ENCODE peak calls at places on chromosomes 13 and 19, in four cellular contexts. J, E, D and P are unnamed samples.

GRCh38 chr19:35295792-35296462 is 4.0 kb downstream of the MAG start:
- DNase-seq in J (no peak), E (no peak), D (no peak), P (no peak)

GRCh38 chr19:47444388-47444821 is 25.1 kb upstream of the MEIS3 start:
- DNase-seq in J (peak), E (no peak), D (no peak), P (peak)

GRCh38 chr13:79393564-79394249 is 12.3 kb downstream of the RBM26 start:
- DNase-seq in J (no peak), E (no peak), D (no peak), P (peak)

GRCh38 chr19:33558846-33559245 is 37.3 kb upstream of the PEPD start:
- DNase-seq in J (no peak), E (no peak), D (peak), P (no peak)

GRCh38 chr19:29663861-29664752 is 1.2 kb upstream of the PLEKHF1 start:
- DNase-seq in J (no peak), E (peak), D (peak), P (no peak)

GRCh38 chr19:18649371-18650047 is 12.7 kb downstream of the KLHL26 start:
- DNase-seq in J (peak), E (peak), D (peak), P (peak)

GRCh38 chr13:110617326-110618072 is 2.2 kb downstream of the NAXD start:
- DNase-seq in J (no peak), E (peak), D (peak), P (peak)

GRCh38 chr19:2135474-2136402 is 15.6 kb downstream of the AP3D1 start:
- DNase-seq in J (no peak), E (no peak), D (no peak), P (no peak)

GRCh38 chr13:79782541-79783216 is 301.7 kb downstream of the NDFIP2 start:
- DNase-seq in J (peak), E (peak), D (no peak), P (peak)

GRCh38 chr13:105442941-105443340 is 1092.5 kb downstream of the EFNB2 start:
- DNase-seq in J (no peak), E (peak), D (peak), P (peak)

GRCh38 chr19:20162821-20163220 is 4.2 kb upstream of the ZNF486 start:
- DNase-seq in J (no peak), E (no peak), D (no peak), P (no peak)

GRCh38 chr19:29311391-29311790 is 98.4 kb upstream of the UQCRFS1 start:
- DNase-seq in J (peak), E (no peak), D (no peak), P (no peak)

GRCh38 chr19:47797996-47798903 is 6.1 kb downstream of the TPRX1 start:
- DNase-seq in J (no peak), E (no peak), D (no peak), P (no peak)

GRCh38 chr13:28347456-28348371 is 147.2 kb downstream of the FLT1 start:
- DNase-seq in J (no peak), E (no peak), D (no peak), P (no peak)

GRCh38 chr13:94858856-94859811 is 146.8 kb upstream of the SOX21 start:
- DNase-seq in J (peak), E (peak), D (no peak), P (peak)

GRCh38 chr19:5891938-5892771 is 11.4 kb downstream of the NDUFA11 start:
- DNase-seq in J (peak), E (peak), D (peak), P (peak)

GRCh38 chr13:110233181-110233641 is 73.7 kb downstream of the COL4A1 start:
- DNase-seq in J (no peak), E (peak), D (peak), P (no peak)

GRCh38 chr13:51797664-51798488 is 6.1 kb downstream of the DHRS12 start:
- DNase-seq in J (peak), E (peak), D (peak), P (peak)

GRCh38 chr13:81442904-81443303 is 1102.0 kb upstream of the SPRY2 start:
- DNase-seq in J (no peak), E (no peak), D (no peak), P (no peak)

GRCh38 chr19:32230441-32230840 is 115.0 kb upstream of the ZNF507 start:
- DNase-seq in J (no peak), E (no peak), D (no peak), P (no peak)

GRCh38 chr19:42450314-42450934 is 7.7 kb upstream of the CXCL17 start:
- DNase-seq in J (peak), E (peak), D (peak), P (peak)

GRCh38 chr19:33640773-33641172 is 19.0 kb downstream of the CHST8 start:
- DNase-seq in J (no peak), E (no peak), D (no peak), P (no peak)

GRCh38 chr19:47699360-47699917 is 13.8 kb upstream of the EHD2 start:
- DNase-seq in J (peak), E (peak), D (peak), P (peak)

GRCh38 chr13:112062619-112063308 is 4.2 kb upstream of the SOX1 start:
- DNase-seq in J (peak), E (no peak), D (no peak), P (no peak)
- H2AFZ ChIP-seq in J (peak), E (no peak), D (no peak), P (no peak)

DNA sequence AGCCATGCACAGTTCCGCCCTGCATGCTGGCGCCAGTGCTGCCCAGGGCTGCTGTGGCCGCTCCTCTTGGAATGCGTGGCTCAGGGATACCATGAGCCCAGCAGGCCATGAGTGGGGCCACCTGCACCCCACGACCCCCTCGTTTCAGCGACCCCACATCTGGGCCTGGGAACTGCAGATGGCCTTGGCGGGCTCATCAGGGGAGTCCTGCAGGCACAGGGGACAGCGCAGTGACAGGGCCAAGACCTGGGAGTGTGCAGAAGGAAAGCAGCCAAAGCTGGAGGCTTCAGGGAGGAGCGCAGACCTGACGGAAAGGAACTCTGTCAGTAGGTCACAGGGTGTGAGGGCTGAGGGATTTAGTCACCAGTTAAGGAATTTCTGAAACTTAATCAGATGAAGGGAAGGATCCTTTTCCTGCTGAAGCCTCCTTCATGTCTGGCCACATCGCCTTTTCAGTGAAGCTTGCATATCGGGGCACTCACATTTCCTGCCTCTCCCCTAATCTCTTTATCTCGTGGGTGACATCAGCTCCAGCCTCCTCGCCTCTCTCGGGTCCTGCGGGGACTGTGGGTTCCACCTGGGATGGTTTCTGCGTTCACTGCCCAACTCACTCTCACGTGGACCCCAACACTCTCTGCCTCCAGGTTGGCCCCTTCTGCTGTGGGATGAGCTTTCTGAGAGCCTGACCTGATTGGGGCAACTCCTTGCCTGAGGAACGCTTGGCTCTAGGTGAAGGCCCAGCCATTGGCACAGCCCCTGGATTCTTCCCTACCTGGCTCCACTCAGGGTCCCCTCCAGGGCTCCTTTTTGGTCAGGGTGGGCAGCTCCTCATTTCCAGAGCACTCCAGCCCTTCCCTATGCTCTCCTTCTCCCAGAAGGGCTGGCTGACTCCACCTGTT is 123.5 kb downstream of the CRYL1 start:
- DNase-seq in J (no peak), E (peak), D (peak), P (no peak)
- H3K4me2 ChIP-seq in J (no peak), E (no peak), D (peak), P (no peak)

DNA sequence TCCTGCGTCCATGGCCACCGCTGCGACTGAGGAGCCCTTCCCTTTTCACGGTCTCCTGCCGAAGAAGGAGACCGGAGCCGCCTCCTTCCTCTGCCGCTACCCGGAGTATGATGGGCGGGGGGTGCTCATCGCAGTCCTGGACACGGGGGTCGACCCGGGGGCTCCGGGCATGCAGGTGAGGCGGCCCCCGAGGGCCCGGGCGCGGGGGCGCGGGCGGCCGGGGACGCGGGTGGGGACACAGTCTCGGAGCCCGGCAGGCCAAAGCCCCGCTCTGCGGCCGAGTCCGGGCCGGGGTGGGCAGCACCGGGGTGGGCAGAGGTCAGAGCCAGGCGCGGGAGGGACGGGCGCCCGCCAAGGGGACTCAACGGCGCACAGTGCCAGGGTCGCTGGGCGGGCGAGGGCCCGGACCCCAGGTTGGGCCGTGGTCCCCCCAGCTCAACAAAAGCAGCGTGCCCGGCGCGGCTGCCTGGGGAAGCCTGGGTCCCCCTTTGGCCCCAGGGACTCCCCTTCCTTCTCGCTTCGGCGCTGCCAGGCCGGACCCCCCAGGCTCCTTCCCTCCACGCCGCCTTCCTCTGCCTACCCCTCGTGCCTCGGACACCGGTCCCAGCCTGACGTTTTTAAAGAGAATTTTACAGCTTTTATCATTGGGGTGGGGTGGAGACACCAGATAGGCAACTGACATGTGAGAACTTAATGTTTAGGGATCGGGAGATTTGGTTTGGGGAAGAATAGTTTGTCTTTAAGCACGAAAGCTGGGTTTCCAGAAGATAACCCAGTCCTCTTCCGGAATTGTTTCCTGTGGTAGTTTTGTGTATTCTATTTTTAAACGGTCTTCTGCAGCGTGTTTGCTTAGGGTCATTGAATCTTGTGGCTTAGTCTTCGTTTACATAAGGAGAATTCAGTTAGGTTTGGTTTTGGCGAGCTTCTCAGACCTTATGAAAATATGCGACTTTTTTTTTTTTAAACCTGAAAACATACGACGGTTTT is 536 bp downstream of the TPP2 start:
- DNase-seq in J (peak), E (peak), D (peak), P (peak)
- H2AFZ ChIP-seq in J (peak), E (peak), D (peak), P (peak)

GRCh38 chr13:40547545-40548322 is 118.7 kb downstream of the FOXO1 start:
- DNase-seq in J (no peak), E (no peak), D (no peak), P (no peak)

GRCh38 chr13:40552895-40553294 is 113.5 kb downstream of the FOXO1 start:
- DNase-seq in J (no peak), E (no peak), D (no peak), P (no peak)

GRCh38 chr13:40550130-40550529 is 116.3 kb downstream of the FOXO1 start:
- DNase-seq in J (no peak), E (no peak), D (peak), P (no peak)

GRCh38 chr13:40546047-40546446 is 120.4 kb downstream of the FOXO1 start:
- DNase-seq in J (no peak), E (no peak), D (no peak), P (no peak)

DNA sequence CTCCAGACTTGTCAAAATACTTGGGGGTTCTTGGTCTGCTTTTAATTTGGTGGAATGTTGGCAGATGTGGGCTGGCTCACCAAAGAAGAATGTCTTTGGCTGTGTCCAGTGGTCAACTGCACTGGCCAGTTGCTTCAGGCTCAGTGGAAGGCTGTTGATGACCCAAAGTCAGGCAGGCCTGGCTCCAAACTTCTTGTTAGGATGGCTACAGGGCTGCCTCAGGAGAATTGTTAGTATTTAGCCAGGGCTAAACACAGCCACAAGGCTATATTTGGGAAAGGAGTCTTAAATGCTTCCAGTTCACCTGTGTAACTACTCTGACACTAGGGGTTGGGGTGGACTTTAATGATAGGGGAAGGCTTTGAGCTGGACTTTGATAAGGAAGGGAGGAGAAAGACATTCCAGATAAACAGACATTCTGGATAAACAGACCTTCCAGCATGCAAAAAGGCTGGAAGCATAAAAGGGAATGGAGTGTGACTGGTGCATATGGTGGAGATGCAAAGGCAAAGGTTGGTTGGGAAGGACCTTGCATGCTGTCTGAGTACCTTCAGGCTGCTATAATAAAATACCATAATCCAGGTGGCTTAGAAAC is 116.8 kb downstream of the FOXO1 start:
- DNase-seq in J (no peak), E (no peak), D (peak), P (no peak)
- H3K4me2 ChIP-seq in J (no peak), E (no peak), D (no peak), P (no peak)

GRCh38 chr19:49403404-49404187 is 15.5 kb downstream of the KASH5 start:
- DNase-seq in J (peak), E (peak), D (no peak), P (no peak)
- H2AFZ ChIP-seq in J (no peak), E (no peak), D (no peak), P (no peak)

GRCh38 chr13:21297452-21297851 is 121.0 kb downstream of the MRPL57 start:
- DNase-seq in J (peak), E (no peak), D (peak), P (no peak)
- H3K4me2 ChIP-seq in J (no peak), E (peak), D (peak), P (peak)

GRCh38 chr19:7829162-7829520 is 877 bp upstream of the EVI5L start:
- DNase-seq in J (no peak), E (no peak), D (no peak), P (no peak)
- H2AFZ ChIP-seq in J (peak), E (peak), D (peak), P (peak)